ENCODE peak calls at places on chromosomes 3 and 15, in eight cellular contexts. F is activated gamma-delta T cell, O is EL, W is neural crest cell, G is SK-N-SH, N is AG09309, K is GOT3, P is fibroblast of lung. I is an unnamed sample.
A peak's percentile ranks its signal among the peaks of the same experiment; 100 is the strongest.

GRCh38 chr15:65902373-65902772 is 33.1 kb downstream of the RAB11A start:
- DNase-seq in W (no peak), P (no peak), O (peak; percentile 57), K (no peak), N (no peak), F (no peak), G (no peak), I (no peak)

GRCh38 chr3:140546649-140547048 is 131.2 kb upstream of the TRIM42 start:
- DNase-seq in W (no peak), F (no peak), N (no peak), P (no peak), G (no peak), K (no peak), O (no peak), I (no peak)

GRCh38 chr15:35932541-35932940 is 386.6 kb upstream of the DPH6 start:
- DNase-seq in F (no peak), O (no peak), K (no peak), P (no peak), W (no peak), N (no peak), G (peak; percentile 46), I (no peak)

GRCh38 chr15:44802336-44802735 is 66.0 kb downstream of the TRIM69 start:
- DNase-seq in W (no peak), G (no peak), N (no peak), F (no peak), O (no peak), P (no peak), K (no peak), I (no peak)

GRCh38 chr3:128965280-128965679 is 28.6 kb downstream of the CFAP92 start:
- DNase-seq in P (no peak), N (no peak), F (no peak), G (no peak), O (no peak), K (no peak), W (no peak), I (no peak)

GRCh38 chr3:71646971-71647370 is 63.4 kb upstream of the FOXP1 start:
- DNase-seq in K (no peak), W (no peak), O (no peak), N (no peak), F (no peak), P (no peak), G (no peak), I (no peak)

GRCh38 chr3:19632099-19633074 is 301.6 kb downstream of the EFHB start:
- DNase-seq in P (no peak), N (no peak), K (no peak), O (no peak), W (no peak), G (no peak), F (no peak), I (no peak)

GRCh38 chr3:126494204-126494603 is 18.5 kb upstream of the ZXDC start:
- DNase-seq in W (no peak), F (no peak), G (no peak), O (peak; percentile 14), N (no peak), K (no peak), P (no peak), I (no peak)

GRCh38 chr15:38768970-38769369 is 204.4 kb upstream of the RASGRP1 start:
- DNase-seq in N (no peak), P (peak; percentile 55), W (peak; percentile 3), G (no peak), K (no peak), O (peak; percentile 19), F (no peak), I (peak; percentile 38)

GRCh38 chr3:146065573-146066006 is 95.4 kb downstream of the PLOD2 start:
- DNase-seq in P (peak; percentile 88), F (no peak), O (peak; percentile 65), W (peak; percentile 20), G (no peak), N (peak; percentile 35), K (no peak), I (peak; percentile 45)

GRCh38 chr3:174767853-174768382 is 91.2 kb upstream of the NAALADL2 start:
- DNase-seq in O (no peak), W (no peak), K (no peak), F (no peak), P (peak; percentile 77), N (no peak), G (no peak), I (peak; percentile 58)

GRCh38 chr3:50617911-50618481 is 1.0 kb downstream of the MAPKAPK3 start:
- DNase-seq in P (no peak), K (no peak), N (no peak), F (no peak), O (peak; percentile 13), W (no peak), G (no peak), I (no peak)

GRCh38 chr3:111621535-111621934 is 26.4 kb upstream of the ZBED2 start:
- DNase-seq in W (peak; percentile 42), F (no peak), O (no peak), N (no peak), P (no peak), G (peak; percentile 32), K (no peak), I (no peak)

GRCh38 chr3:127673191-127674098 is 693 bp downstream of the ABTB1 start:
- DNase-seq in W (peak; percentile 33), N (no peak), P (peak; percentile 65), K (no peak), O (peak; percentile 61), G (peak; percentile 81), F (peak; percentile 47), I (no peak)

I was measured in stromal cell of bone marrow.